ENCODE peak calls at places on chromosomes 1 and 21, in eight cellular contexts. D, E, L, P, T, S, U and R are unnamed samples.

GRCh38 chr1:10973956-10974881 is 38.2 kb upstream of the TARDBP start:
- DNase-seq in D (no peak), E (no peak), L (no peak), P (no peak), T (no peak), S (no peak), U (peak; percentile 59), R (no peak)

GRCh38 chr1:40801742-40802077 is 18.1 kb downstream of the KCNQ4 start:
- DNase-seq in D (no peak), E (no peak), L (no peak), P (no peak), T (no peak), S (no peak), U (no peak), R (no peak)

GRCh38 chr1:66315675-66316074 is 218.3 kb upstream of the SGIP1 start:
- DNase-seq in D (no peak), E (no peak), L (no peak), P (no peak), T (no peak), S (no peak), U (no peak), R (no peak)

GRCh38 chr1:168259567-168259966 is 21.1 kb upstream of the TBX19 start:
- DNase-seq in D (no peak), E (no peak), L (no peak), P (no peak), T (no peak), S (no peak), U (no peak), R (no peak)

GRCh38 chr1:231684333-231685244 is 58.0 kb downstream of the DISC1 start:
- DNase-seq in D (no peak), E (no peak), L (no peak), P (no peak), T (no peak), S (no peak), U (peak; percentile 25), R (no peak)

GRCh38 chr1:84078824-84079167 is 65.3 kb upstream of the PRKACB start:
- DNase-seq in D (no peak), E (no peak), L (no peak), P (no peak), T (no peak), S (no peak), U (no peak), R (no peak)

GRCh38 chr1:232923739-232924386 is 26.5 kb upstream of the NTPCR start:
- DNase-seq in D (no peak), E (no peak), L (peak; percentile 46), P (no peak), T (no peak), S (no peak), U (no peak), R (peak; percentile 15)

GRCh38 chr1:162822391-162823200 is 32.1 kb downstream of the HSD17B7 start:
- DNase-seq in D (peak; percentile 58), E (no peak), L (no peak), P (peak; percentile 21), T (no peak), S (no peak), U (no peak), R (peak; percentile 17)

GRCh38 chr21:43287974-43288755 is 119.4 kb downstream of the CRYAA start:
- DNase-seq in D (no peak), E (no peak), L (no peak), P (no peak), T (peak; percentile 67), S (no peak), U (no peak), R (peak; percentile 25)

GRCh38 chr1:85445906-85446305 is 19.1 kb downstream of the DDAH1 start:
- DNase-seq in D (no peak), E (no peak), L (no peak), P (no peak), T (no peak), S (no peak), U (no peak), R (no peak)

GRCh38 chr1:78475888-78476610 is 14.7 kb upstream of the PTGFR start:
- DNase-seq in D (no peak), E (no peak), L (no peak), P (no peak), T (no peak), S (no peak), U (no peak), R (no peak)

GRCh38 chr1:186093437-186093836 is 281.6 kb downstream of the TPR start:
- DNase-seq in D (no peak), E (no peak), L (no peak), P (peak; percentile 25), T (no peak), S (no peak), U (no peak), R (peak; percentile 24)

GRCh38 chr21:46414965-46415275 is 43.8 kb upstream of the DIP2A start:
- DNase-seq in D (peak; percentile 46), E (no peak), L (no peak), P (no peak), T (no peak), S (no peak), U (no peak), R (no peak)

GRCh38 chr1:54287821-54288220 is 87.9 kb downstream of the MRPL37 start:
- DNase-seq in D (peak; percentile 78), E (no peak), L (no peak), P (no peak), T (no peak), S (no peak), U (no peak), R (no peak)

GRCh38 chr1:77888071-77888428 is 374 bp upstream of the NEXN start:
- DNase-seq in D (no peak), E (no peak), L (peak; percentile 48), P (no peak), T (no peak), S (no peak), U (no peak), R (peak; percentile 72)

GRCh38 chr1:5010236-5010635 is 355.8 kb downstream of the AJAP1 start:
- DNase-seq in D (no peak), E (no peak), L (no peak), P (no peak), T (no peak), S (no peak), U (no peak), R (no peak)

GRCh38 chr1:155003227-155003765 is 694 bp downstream of the ZBTB7B start:
- DNase-seq in D (no peak), E (no peak), L (peak; percentile 71), P (peak; percentile 65), T (no peak), S (no peak), U (no peak), R (no peak)

GRCh38 chr1:205275133-205275532 is 46.4 kb downstream of the NUAK2 start:
- DNase-seq in D (no peak), E (no peak), L (peak; percentile 80), P (no peak), T (peak; percentile 81), S (no peak), U (peak; percentile 38), R (peak; percentile 72)

GRCh38 chr21:38837806-38838461 is 32.2 kb downstream of the ETS2 start:
- DNase-seq in D (no peak), E (no peak), L (no peak), P (no peak), T (no peak), S (no peak), U (no peak), R (no peak)

GRCh38 chr1:37485902-37486679 is 11.7 kb downstream of the ZC3H12A start:
- DNase-seq in D (no peak), E (no peak), L (no peak), P (peak; percentile 38), T (no peak), S (no peak), U (no peak), R (no peak)

GRCh38 chr1:37483785-37484184 is 9.4 kb downstream of the ZC3H12A start:
- DNase-seq in D (no peak), E (no peak), L (no peak), P (peak; percentile 33), T (no peak), S (no peak), U (no peak), R (no peak)

GRCh38 chr1:37484325-37485051 is 10.1 kb downstream of the ZC3H12A start:
- DNase-seq in D (no peak), E (no peak), L (no peak), P (peak; percentile 46), T (peak; percentile 63), S (no peak), U (peak; percentile 55), R (no peak)

GRCh38 chr1:37487619-37487984 is 13.2 kb downstream of the ZC3H12A start:
- DNase-seq in D (no peak), E (no peak), L (no peak), P (no peak), T (no peak), S (no peak), U (no peak), R (no peak)

GRCh38 chr1:37486680-37487618 is 12.6 kb downstream of the ZC3H12A start:
- DNase-seq in D (peak; percentile 90), E (peak; percentile 73), L (peak; percentile 90), P (peak; percentile 83), T (peak; percentile 90), S (peak; percentile 54), U (peak; percentile 65), R (peak; percentile 66)
- H3K4me1 ChIP-seq in D (peaks cover 34% of the 10 kb centered on the region), E (peaks cover 24% of the 10 kb centered on the region), L (peaks cover 30% of the 10 kb centered on the region), P (peaks cover 38% of the 10 kb centered on the region), T (peaks cover 42% of the 10 kb centered on the region), S (peaks cover 11% of the 10 kb centered on the region), U (peaks cover 37% of the 10 kb centered on the region), R (peaks cover 4% of the 10 kb centered on the region)

GRCh38 chr1:150151291-150152181 is 1.8 kb downstream of the PLEKHO1 start:
- DNase-seq in D (peak; percentile 83), E (no peak), L (peak; percentile 92), P (peak; percentile 55), T (no peak), S (peak; percentile 35), U (no peak), R (peak; percentile 56)
- H3K4me3 ChIP-seq in D (peak overlapping the region; percentile 96), E (peak overlapping the region; percentile 95), L (peak overlapping the region; percentile 62), P (peak overlapping the region; percentile 13), T (peak overlapping the region; percentile 70), S (peak overlapping the region; percentile 69), U (peak overlapping the region; percentile 78), R (peak overlapping the region; percentile 92)

GRCh38 chr1:152109998-152110294 is 5.3 kb downstream of the TCHH start:
- DNase-seq in D (no peak), E (no peak), L (no peak), P (no peak), T (no peak), S (no peak), U (no peak), R (no peak)
- H3K9me3 ChIP-seq in D (no peaks in the 10 kb centered on the region), E (peaks cover 4% of the 10 kb centered on the region), L (no peaks in the 10 kb centered on the region), P (no peaks in the 10 kb centered on the region), T (peaks cover 6% of the 10 kb centered on the region), S (no peaks in the 10 kb centered on the region), U (no peaks in the 10 kb centered on the region), R (no peaks in the 10 kb centered on the region)

GRCh38 chr1:27397106-27397505 is 4.7 kb downstream of the GPR3 start:
- DNase-seq in D (no peak), E (no peak), L (no peak), P (no peak), T (no peak), S (no peak), U (no peak), R (no peak)

GRCh38 chr1:27400035-27400962 is 7.9 kb downstream of the GPR3 start:
- DNase-seq in D (no peak), E (no peak), L (no peak), P (no peak), T (no peak), S (no peak), U (no peak), R (no peak)

GRCh38 chr1:27397749-27398148 is 5.3 kb downstream of the GPR3 start:
- DNase-seq in D (no peak), E (no peak), L (no peak), P (no peak), T (no peak), S (no peak), U (no peak), R (no peak)

GRCh38 chr1:27399251-27399885 is 6.9 kb downstream of the GPR3 start:
- DNase-seq in D (no peak), E (no peak), L (no peak), P (no peak), T (no peak), S (no peak), U (no peak), R (no peak)

GRCh38 chr1:27398405-27399149 is 6.2 kb downstream of the GPR3 start:
- DNase-seq in D (no peak), E (no peak), L (no peak), P (no peak), T (no peak), S (no peak), U (no peak), R (no peak)
- H3K4me1 ChIP-seq in D (peaks cover 56% of the 10 kb centered on the region), E (peaks cover 28% of the 10 kb centered on the region), L (peaks cover 25% of the 10 kb centered on the region), P (peaks cover 15% of the 10 kb centered on the region), T (peaks cover 35% of the 10 kb centered on the region), S (peaks cover 22% of the 10 kb centered on the region), U (peaks cover 24% of the 10 kb centered on the region), R (no peaks in the 10 kb centered on the region)